ENCODE peak calls at places on chromosomes 6 and 20, in ten cellular contexts. V, E, Q, T, S, J, M, W, I and C are unnamed samples.

GRCh38 chr6:123940551-123940950 is 136.9 kb downstream of the NKAIN2 start:
- DNase-seq in V (no peak), E (no peak), Q (peak; percentile 34), T (no peak), S (no peak), J (no peak), M (no peak), W (no peak), I (no peak), C (no peak)

GRCh38 chr6:6315660-6316059 is 4.8 kb downstream of the F13A1 start:
- DNase-seq in V (peak; percentile 63), E (peak; percentile 46), Q (peak; percentile 50), T (no peak), S (peak; percentile 50), J (peak; percentile 18), M (peak; percentile 34), W (peak; percentile 32), I (peak; percentile 46), C (peak; percentile 43)

GRCh38 chr20:25281541-25281991 is 33.7 kb downstream of the PYGB start:
- DNase-seq in V (no peak), E (peak; percentile 47), Q (peak; percentile 75), T (peak; percentile 25), S (no peak), J (no peak), M (peak; percentile 3), W (no peak), I (no peak), C (no peak)

GRCh38 chr6:170033666-170034065 is 257.2 kb downstream of the DLL1 start:
- DNase-seq in V (no peak), E (no peak), Q (no peak), T (peak; percentile 14), S (no peak), J (no peak), M (no peak), W (no peak), I (no peak), C (no peak)

GRCh38 chr6:24274441-24275083 is 83.3 kb downstream of the DCDC2 start:
- DNase-seq in V (peak; percentile 27), E (peak; percentile 19), Q (peak; percentile 27), T (no peak), S (peak; percentile 76), J (no peak), M (no peak), W (no peak), I (peak; percentile 10), C (peak; percentile 33)

GRCh38 chr20:14986656-14987055 is 649.2 kb upstream of the FLRT3 start:
- DNase-seq in V (peak; percentile 9), E (no peak), Q (no peak), T (no peak), S (no peak), J (no peak), M (no peak), W (no peak), I (no peak), C (no peak)

GRCh38 chr6:148973809-148974208 is 227.0 kb downstream of the UST start:
- DNase-seq in V (no peak), E (peak; percentile 9), Q (peak; percentile 35), T (peak; percentile 47), S (peak; percentile 64), J (no peak), M (no peak), W (no peak), I (no peak), C (peak; percentile 66)

GRCh38 chr20:20525756-20526155 is 157.9 kb downstream of the INSM1 start:
- DNase-seq in V (no peak), E (peak; percentile 68), Q (peak; percentile 35), T (no peak), S (no peak), J (peak; percentile 22), M (no peak), W (no peak), I (no peak), C (no peak)

GRCh38 chr20:51661609-51662178 is 106.5 kb downstream of the ATP9A start:
- DNase-seq in V (peak; percentile 76), E (no peak), Q (peak; percentile 39), T (no peak), S (no peak), J (no peak), M (no peak), W (no peak), I (peak; percentile 79), C (no peak)

GRCh38 chr6:43887340-43887858 is 117.4 kb downstream of the VEGFA start:
- DNase-seq in V (no peak), E (no peak), Q (peak; percentile 61), T (no peak), S (no peak), J (no peak), M (no peak), W (no peak), I (no peak), C (no peak)

GRCh38 chr6:92810913-92811312 is 608.4 kb downstream of the EPHA7 start:
- DNase-seq in V (peak; percentile 48), E (peak; percentile 72), Q (peak; percentile 41), T (no peak), S (peak; percentile 1), J (peak; percentile 66), M (no peak), W (no peak), I (peak; percentile 45), C (peak; percentile 37)

GRCh38 chr6:119310486-119311036 is 39.0 kb downstream of the MAN1A1 start:
- DNase-seq in V (no peak), E (no peak), Q (peak; percentile 19), T (no peak), S (no peak), J (no peak), M (no peak), W (no peak), I (peak; percentile 62), C (peak; percentile 33)

GRCh38 chr6:26331809-26332226 is 33.2 kb upstream of the BTN3A2 start:
- DNase-seq in V (no peak), E (no peak), Q (no peak), T (no peak), S (peak; percentile 19), J (no peak), M (no peak), W (no peak), I (no peak), C (no peak)

GRCh38 chr20:17852323-17852722 is 116.3 kb downstream of the SNX5 start:
- DNase-seq in V (no peak), E (no peak), Q (no peak), T (no peak), S (no peak), J (no peak), M (no peak), W (no peak), I (no peak), C (no peak)

GRCh38 chr6:7086488-7086887 is 21.3 kb upstream of the RREB1 start:
- DNase-seq in V (peak; percentile 14), E (no peak), Q (no peak), T (no peak), S (no peak), J (no peak), M (no peak), W (peak; percentile 32), I (peak; percentile 57), C (peak; percentile 30)

GRCh38 chr6:143098054-143098673 is 37.5 kb downstream of the AIG1 start:
- DNase-seq in V (no peak), E (no peak), Q (no peak), T (no peak), S (no peak), J (no peak), M (no peak), W (no peak), I (peak; percentile 48), C (no peak)

GRCh38 chr6:133247581-133247980 is 6.4 kb downstream of the EYA4 start:
- DNase-seq in V (no peak), E (no peak), Q (no peak), T (no peak), S (no peak), J (no peak), M (no peak), W (no peak), I (no peak), C (no peak)

GRCh38 chr6:139257821-139258398 is 33.9 kb downstream of the TXLNB start:
- DNase-seq in V (no peak), E (no peak), Q (no peak), T (no peak), S (no peak), J (no peak), M (no peak), W (no peak), I (no peak), C (no peak)

GRCh38 chr6:113060664-113061063 is 713.5 kb downstream of the RFPL4B start:
- DNase-seq in V (peak; percentile 28), E (no peak), Q (no peak), T (no peak), S (no peak), J (no peak), M (no peak), W (no peak), I (no peak), C (no peak)

GRCh38 chr20:53522696-53523095 is 70.9 kb downstream of the ZNF217 start:
- DNase-seq in V (peak; percentile 56), E (no peak), Q (no peak), T (no peak), S (no peak), J (no peak), M (no peak), W (no peak), I (no peak), C (no peak)

GRCh38 chr6:41581381-41581991 is 35.3 kb downstream of the FOXP4 start:
- DNase-seq in V (no peak), E (no peak), Q (peak; percentile 97), T (no peak), S (peak; percentile 78), J (no peak), M (no peak), W (no peak), I (peak; percentile 85), C (peak; percentile 82)

GRCh38 chr20:380763-381580 is 412 bp downstream of the TRIB3 start:
- DNase-seq in V (peak; percentile 71), E (peak; percentile 33), Q (no peak), T (peak; percentile 56), S (peak; percentile 89), J (peak; percentile 15), M (no peak), W (peak; percentile 58), I (peak; percentile 36), C (peak; percentile 75)